ENCODE peak calls at places on chromosomes 3 and 15, in seven cellular contexts. Y is body of pancreas, Z is fibroblast of mammary gland, I is nephron progenitor cell, J is GM12864, A is progenitor cell of endocrine pancreas, Q is astrocyte of the spinal cord. W is an unnamed sample.

GRCh38 chr3:71215351-71215750 is 368.2 kb downstream of the FOXP1 start:
- DNase-seq in Y (no peak), Z (no peak), I (no peak), J (no peak), A (no peak), Q (no peak), W (no peak)

GRCh38 chr3:8856721-8857120 is 87.3 kb upstream of the OXTR start:
- DNase-seq in Y (no peak), Z (no peak), I (no peak), J (no peak), A (no peak), Q (peak; percentile 69), W (no peak)

GRCh38 chr3:151881137-151881536 is 7.7 kb downstream of the SUCNR1 start:
- DNase-seq in Y (no peak), Z (no peak), I (no peak), J (no peak), A (no peak), Q (no peak), W (no peak)

GRCh38 chr15:70430029-70430428 is 332.3 kb upstream of the TLE3 start:
- DNase-seq in Y (no peak), Z (peak; percentile 77), I (no peak), J (no peak), A (no peak), Q (no peak), W (no peak)

GRCh38 chr3:197590313-197590962 is 34.7 kb upstream of the BDH1 start:
- DNase-seq in Y (peak; percentile 73), Z (no peak), I (no peak), J (no peak), A (no peak), Q (no peak), W (no peak)

GRCh38 chr3:70003119-70003518 is 3.6 kb downstream of the SAMMSON start:
- DNase-seq in Y (no peak), Z (no peak), I (no peak), J (no peak), A (no peak), Q (no peak), W (no peak)

GRCh38 chr3:46566040-46566631 is at the start of gene LRRC2:
- DNase-seq in Y (peak; percentile 60), Z (peak; percentile 66), I (peak; percentile 46), J (no peak), A (peak; percentile 16), Q (peak; percentile 62), W (no peak)

GRCh38 chr3:13470894-13471574 is 9.1 kb upstream of the HDAC11 start:
- DNase-seq in Y (no peak), Z (no peak), I (no peak), J (no peak), A (no peak), Q (no peak), W (no peak)

GRCh38 chr15:71448688-71449114 is 333.4 kb downstream of the THSD4 start:
- DNase-seq in Y (peak; percentile 76), Z (peak; percentile 76), I (peak; percentile 66), J (peak; percentile 27), A (peak; percentile 42), Q (peak; percentile 74), W (peak; percentile 46)

GRCh38 chr15:73986055-73986775 is 5.9 kb downstream of the STOML1 start:
- DNase-seq in Y (no peak), Z (peak; percentile 42), I (no peak), J (no peak), A (no peak), Q (no peak), W (no peak)

GRCh38 chr15:32861741-32862140 is 143.9 kb downstream of the GREM1 start:
- DNase-seq in Y (peak; percentile 33), Z (peak; percentile 76), I (peak; percentile 61), J (no peak), A (no peak), Q (peak; percentile 90), W (peak; percentile 68)

GRCh38 chr3:27345959-27346865 is 23.0 kb downstream of the NEK10 start:
- DNase-seq in Y (no peak), Z (no peak), I (no peak), J (no peak), A (no peak), Q (no peak), W (no peak)

GRCh38 chr3:154616298-154616697 is 186.3 kb upstream of the GPR149 start:
- DNase-seq in Y (no peak), Z (no peak), I (no peak), J (no peak), A (no peak), Q (no peak), W (no peak)

GRCh38 chr3:42080452-42080872 is 10.7 kb upstream of the TRAK1 start:
- DNase-seq in Y (peak; percentile 35), Z (peak; percentile 75), I (no peak), J (no peak), A (no peak), Q (no peak), W (peak; percentile 56)

GRCh38 chr3:187046033-187046432 is 93.3 kb downstream of the RPL39L start:
- DNase-seq in Y (no peak), Z (no peak), I (no peak), J (no peak), A (no peak), Q (no peak), W (no peak)

GRCh38 chr3:101940521-101940992 is 91.2 kb downstream of the NFKBIZ start:
- DNase-seq in Y (peak; percentile 56), Z (peak; percentile 96), I (peak; percentile 49), J (no peak), A (no peak), Q (peak; percentile 98), W (no peak)

GRCh38 chr3:45034612-45035252 is 8.6 kb downstream of the CLEC3B start:
- DNase-seq in Y (peak; percentile 71), Z (no peak), I (no peak), J (no peak), A (no peak), Q (no peak), W (peak; percentile 80)

GRCh38 chr15:59346951-59347350 is 25.7 kb downstream of the MYO1E start:
- DNase-seq in Y (no peak), Z (no peak), I (no peak), J (no peak), A (no peak), Q (no peak), W (no peak)

GRCh38 chr3:185605566-185605965 is 19.5 kb downstream of the SENP2 start:
- DNase-seq in Y (no peak), Z (no peak), I (no peak), J (no peak), A (no peak), Q (no peak), W (no peak)

GRCh38 chr3:107680698-107681097 is 157.9 kb downstream of the BBX start:
- DNase-seq in Y (no peak), Z (peak; percentile 41), I (no peak), J (no peak), A (no peak), Q (peak; percentile 56), W (no peak)

DNA sequence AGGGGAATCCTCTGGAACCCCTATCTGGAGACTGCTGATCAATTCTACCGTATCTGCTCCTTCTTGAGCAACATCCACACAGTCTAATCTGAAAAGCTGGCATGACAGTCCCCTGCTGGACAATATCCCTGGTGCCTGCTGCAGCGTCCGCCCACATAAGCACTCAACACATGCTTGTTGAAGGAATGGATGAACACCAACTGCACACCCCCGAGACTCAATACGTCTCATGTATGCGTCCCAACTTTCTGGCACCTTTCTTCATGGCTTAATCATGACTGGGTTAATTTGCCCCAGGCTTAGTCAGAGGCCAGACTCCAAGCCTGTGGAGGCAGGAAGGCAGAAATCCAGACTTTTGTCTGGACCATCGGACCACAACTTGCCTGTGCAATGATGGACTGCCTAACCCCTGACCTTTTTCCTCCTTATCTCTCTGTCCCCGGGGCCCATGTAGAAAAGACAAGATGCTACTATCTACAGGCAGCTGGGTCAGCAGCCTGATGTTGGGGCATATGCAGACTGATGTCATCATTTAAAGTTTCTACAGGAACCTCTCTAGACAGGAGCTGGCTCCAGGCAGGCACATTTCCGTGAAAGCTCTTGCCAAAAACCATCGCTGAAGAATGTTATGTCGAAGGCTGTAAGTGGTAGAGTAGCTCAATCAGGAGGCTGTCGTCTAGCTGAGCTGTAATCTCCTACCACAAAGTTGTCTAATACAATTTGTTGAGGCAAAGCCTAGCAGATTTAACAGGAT is 114.1 kb upstream of the TPM1 start:
- DNase-seq in Y (peak; percentile 48), Z (peak; percentile 93), I (no peak), J (no peak), A (no peak), Q (peak; percentile 93), W (no peak)
- TF ChIP-seq CTCF in Y (no peak), Z (peak; percentile 37), I (no peak), J (no peak), A (peak; percentile 23), Q (peak; percentile 33), W (no peak)

DNA sequence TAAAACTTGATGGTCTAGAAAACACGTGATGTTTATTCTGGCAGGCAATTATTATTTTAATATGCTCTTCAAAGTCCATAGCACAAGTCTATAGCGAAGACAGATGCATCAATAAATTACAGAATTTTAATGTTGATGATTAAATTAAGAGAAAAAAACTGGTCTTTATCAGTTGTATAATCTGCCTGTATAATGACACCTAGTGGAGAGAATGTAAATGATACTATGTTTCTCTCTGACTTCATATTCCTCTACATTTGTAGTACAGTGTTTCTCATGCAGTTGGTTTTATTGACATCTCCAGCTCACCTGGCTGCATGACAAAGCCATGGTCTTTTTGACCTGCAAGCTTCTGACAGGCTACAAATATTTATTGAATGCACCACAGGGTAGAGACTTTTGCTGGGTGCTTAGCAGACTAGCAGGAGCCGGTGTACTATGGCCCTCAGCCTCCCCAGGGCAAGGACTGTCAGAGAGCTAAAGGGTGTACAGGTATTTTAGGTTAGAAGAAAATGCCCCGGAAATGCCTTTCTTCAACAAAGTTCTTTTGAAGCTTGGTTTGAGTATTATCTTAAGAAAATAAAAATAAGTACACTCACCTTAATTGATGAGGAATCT is 289.9 kb downstream of the GAP43 start:
- DNase-seq in Y (no peak), Z (peak; percentile 16), I (no peak), J (no peak), A (no peak), Q (peak; percentile 9), W (no peak)
- TF ChIP-seq CTCF in Y (no peak), Z (peak; percentile 41), I (peak; percentile 39), J (peak; percentile 23), A (peak; percentile 52), Q (peak; percentile 37), W (peak; percentile 37)

GRCh38 chr3:68256635-68257034 is 602.2 kb upstream of the SUCLG2 start:
- DNase-seq in Y (no peak), Z (no peak), I (peak; percentile 12), J (no peak), A (no peak), Q (no peak), W (peak; percentile 16)
- TF ChIP-seq CTCF in Y (no peak), Z (no peak), I (peak; percentile 45), J (peak; percentile 47), A (peak; percentile 39), Q (no peak), W (peak; percentile 17)

DNA sequence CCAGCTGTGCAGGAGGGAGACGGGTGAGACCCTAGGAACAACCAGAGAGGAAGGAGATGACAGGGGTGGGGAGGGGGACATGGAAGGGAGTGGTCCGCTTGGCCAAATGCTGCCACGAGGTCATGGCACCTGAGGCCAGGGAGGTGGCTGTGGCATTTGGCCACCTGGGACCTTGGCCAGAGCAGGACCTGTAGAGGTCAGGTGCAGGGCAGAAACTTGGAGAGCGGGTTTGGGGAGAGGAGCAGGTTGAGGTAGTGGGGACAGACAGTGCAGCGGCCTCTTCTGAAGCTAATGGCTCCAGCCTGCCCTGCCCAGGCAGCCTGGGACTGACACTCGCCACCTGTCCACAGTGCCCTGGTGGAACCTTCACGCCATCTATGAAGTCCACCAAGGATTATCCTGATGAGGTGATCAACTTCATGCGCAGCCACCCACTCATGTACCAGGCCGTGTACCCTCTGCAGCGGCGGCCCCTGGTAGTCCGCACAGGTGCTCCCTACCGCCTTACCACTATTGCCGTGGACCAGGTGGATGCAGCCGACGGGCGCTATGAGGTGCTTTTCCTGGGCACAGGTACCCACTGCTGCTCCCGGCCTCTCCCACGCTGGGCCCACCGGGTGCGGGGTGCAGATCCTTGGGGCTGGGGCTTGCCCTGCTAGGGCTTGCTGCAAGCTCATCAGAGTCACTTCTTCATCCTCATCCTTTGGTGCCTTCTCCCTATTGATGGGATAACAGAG is 7.0 kb upstream of the GNAT1 start:
- DNase-seq in Y (no peak), Z (no peak), I (no peak), J (no peak), A (no peak), Q (no peak), W (no peak)
- TF ChIP-seq CTCF in Y (no peak), Z (no peak), I (no peak), J (no peak), A (no peak), Q (no peak), W (no peak)

W was measured in adrenal gland.